ENCODE peak calls at places on chromosome 5, in nine cellular contexts. D is IMR-90, V is body of pancreas, Z is lower leg skin, I is adrenal gland, C is NB4, J is uterus, X is endothelial cell of umbilical vein, B is spleen. M is an unnamed sample.

GRCh38 chr5:107840161-107840560 is 169.4 kb upstream of the EFNA5 start:
- DNase-seq in C (no peak), V (no peak), I (no peak), B (no peak), Z (no peak), J (no peak), D (no peak), X (no peak), M (no peak)

GRCh38 chr5:19733612-19734495 is 254.1 kb downstream of the CDH18 start:
- DNase-seq in B (peak), V (no peak), D (no peak), X (no peak), C (no peak), I (no peak), J (no peak), Z (no peak), M (no peak)

GRCh38 chr5:169803077-169803981 is 166.3 kb downstream of the DOCK2 start:
- DNase-seq in X (no peak), C (peak), J (peak), Z (no peak), B (no peak), V (peak), D (peak), I (no peak), M (no peak)

GRCh38 chr5:11617080-11617479 is 287.2 kb downstream of the CTNND2 start:
- DNase-seq in C (no peak), V (no peak), Z (no peak), J (no peak), D (no peak), B (no peak), X (no peak), I (no peak), M (no peak)

GRCh38 chr5:81826128-81826527 is 75.2 kb upstream of the SSBP2 start:
- DNase-seq in C (no peak), V (no peak), D (peak), J (no peak), B (no peak), I (no peak), X (no peak), Z (no peak), M (no peak)

GRCh38 chr5:5473224-5473623 is 50.7 kb downstream of the ICE1 start:
- DNase-seq in B (no peak), X (no peak), D (peak), C (no peak), V (no peak), J (no peak), I (no peak), Z (no peak), M (no peak)

GRCh38 chr5:112344540-112344939 is 74.5 kb downstream of the EPB41L4A start:
- DNase-seq in B (no peak), D (no peak), I (no peak), V (no peak), C (no peak), Z (no peak), X (no peak), J (no peak), M (no peak)

GRCh38 chr5:126129431-126129830 is 293.8 kb upstream of the GRAMD2B start:
- DNase-seq in C (no peak), I (no peak), B (no peak), V (no peak), D (no peak), Z (no peak), X (no peak), J (no peak), M (no peak)

GRCh38 chr5:177440990-177441780 is 5.4 kb upstream of the PRR7 start:
- DNase-seq in I (no peak), Z (no peak), B (peak), J (no peak), X (no peak), D (no peak), C (no peak), V (no peak), M (no peak)

GRCh38 chr5:95184924-95185323 is 100.0 kb downstream of the MCTP1 start:
- DNase-seq in X (no peak), C (peak), Z (no peak), I (no peak), V (no peak), B (no peak), D (no peak), J (no peak), M (no peak)

GRCh38 chr5:153099328-153099727 is 391.1 kb upstream of the GRIA1 start:
- DNase-seq in V (no peak), D (no peak), Z (no peak), I (no peak), B (no peak), J (no peak), X (no peak), C (no peak), M (no peak)

GRCh38 chr5:59042683-59043082 is 459.8 kb downstream of the RAB3C start:
- DNase-seq in X (no peak), V (no peak), I (no peak), D (no peak), J (no peak), B (no peak), C (peak), Z (no peak), M (no peak)

GRCh38 chr5:50709471-50709870 is 43.0 kb downstream of the PARP8 start:
- DNase-seq in B (no peak), J (no peak), X (no peak), I (no peak), V (no peak), C (peak), Z (no peak), D (peak), M (no peak)

GRCh38 chr5:79181419-79182022 is 54.4 kb upstream of the JMY start:
- DNase-seq in I (no peak), J (no peak), X (no peak), Z (no peak), C (peak), D (no peak), B (no peak), V (no peak), M (no peak)

GRCh38 chr5:40483316-40483715 is 196.4 kb upstream of the PTGER4 start:
- DNase-seq in D (no peak), V (no peak), I (no peak), B (no peak), Z (no peak), C (no peak), J (no peak), X (no peak), M (no peak)

GRCh38 chr5:122153230-122153629 is 23.9 kb downstream of the ZNF474 start:
- DNase-seq in Z (no peak), C (no peak), D (peak), V (no peak), X (no peak), J (no peak), B (no peak), I (no peak), M (no peak)

GRCh38 chr5:107704686-107705389 is 34.1 kb upstream of the EFNA5 start:
- DNase-seq in X (no peak), Z (no peak), C (no peak), I (no peak), D (no peak), B (no peak), J (no peak), V (no peak), M (no peak)

GRCh38 chr5:149959406-149960236 is 937 bp upstream of the SLC26A2 start:
- DNase-seq in D (peak), B (no peak), X (peak), Z (no peak), V (peak), J (no peak), I (peak), C (peak), M (peak)

GRCh38 chr5:126544087-126544740 is 50.8 kb downstream of the ALDH7A1 start:
- DNase-seq in J (no peak), V (peak), C (peak), D (peak), B (no peak), I (peak), Z (no peak), X (peak), M (no peak)

GRCh38 chr5:75678155-75678554 is 39.1 kb downstream of the POC5 start:
- DNase-seq in I (no peak), Z (no peak), J (no peak), D (no peak), V (no peak), C (no peak), X (no peak), B (no peak), M (no peak)

GRCh38 chr5:162768962-162769464 is 668.4 kb upstream of the CCNG1 start:
- DNase-seq in J (no peak), B (no peak), D (no peak), C (peak), Z (no peak), X (no peak), I (no peak), V (no peak), M (peak)

GRCh38 chr5:134524826-134525686 is at the start of gene JADE2:
- DNase-seq in I (peak), C (peak), X (peak), V (peak), B (peak), D (peak), J (peak), Z (peak), M (no peak)

GRCh38 chr5:143456952-143457547 is 53.6 kb upstream of the NR3C1 start:
- DNase-seq in B (no peak), D (peak), J (no peak), Z (no peak), I (no peak), X (peak), V (no peak), C (no peak), M (no peak)

GRCh38 chr5:3517331-3517730 is 78.3 kb upstream of the IRX1 start:
- DNase-seq in B (no peak), C (no peak), V (no peak), J (no peak), D (no peak), I (no peak), X (no peak), Z (peak), M (no peak)

GRCh38 chr5:132429451-132430440 is 60.2 kb downstream of the SLC22A5 start:
- DNase-seq in B (no peak), Z (peak), J (no peak), X (no peak), I (no peak), D (no peak), C (no peak), V (no peak), M (no peak)

GRCh38 chr5:52693279-52693678 is 94.4 kb upstream of the ITGA1 start:
- DNase-seq in V (peak), B (peak), J (peak), C (peak), D (peak), X (peak), Z (no peak), I (peak), M (no peak)

GRCh38 chr5:142235870-142236672 is 88.8 kb downstream of the SPRY4 start:
- DNase-seq in Z (no peak), X (no peak), C (no peak), J (no peak), D (no peak), B (no peak), I (no peak), V (no peak), M (no peak)

GRCh38 chr5:7837401-7837800 is 13.5 kb downstream of the CFAP90 start:
- DNase-seq in B (no peak), J (no peak), V (no peak), X (no peak), D (no peak), C (no peak), Z (no peak), I (no peak), M (no peak)

GRCh38 chr5:30764704-30765103 is 428.8 kb upstream of the CDH6 start:
- DNase-seq in V (no peak), I (no peak), X (no peak), C (no peak), D (peak), J (no peak), B (no peak), Z (no peak), M (no peak)

GRCh38 chr5:150625164-150625535 is 15.3 kb upstream of the SYNPO start:
- DNase-seq in D (no peak), X (no peak), B (peak), V (no peak), I (peak), C (no peak), Z (no peak), J (peak), M (no peak)

GRCh38 chr5:427415-428087 is 15.4 kb upstream of the EXOC3 start:
- DNase-seq in B (peak), V (no peak), D (no peak), I (no peak), X (no peak), C (no peak), Z (peak), J (no peak), M (no peak)
- TF ChIP-seq POLR2A in B (no peak), V (no peak), D (no peak), I (no peak), X (no peak), C (no peak), Z (no peak), J (no peak), M (no peak)

DNA sequence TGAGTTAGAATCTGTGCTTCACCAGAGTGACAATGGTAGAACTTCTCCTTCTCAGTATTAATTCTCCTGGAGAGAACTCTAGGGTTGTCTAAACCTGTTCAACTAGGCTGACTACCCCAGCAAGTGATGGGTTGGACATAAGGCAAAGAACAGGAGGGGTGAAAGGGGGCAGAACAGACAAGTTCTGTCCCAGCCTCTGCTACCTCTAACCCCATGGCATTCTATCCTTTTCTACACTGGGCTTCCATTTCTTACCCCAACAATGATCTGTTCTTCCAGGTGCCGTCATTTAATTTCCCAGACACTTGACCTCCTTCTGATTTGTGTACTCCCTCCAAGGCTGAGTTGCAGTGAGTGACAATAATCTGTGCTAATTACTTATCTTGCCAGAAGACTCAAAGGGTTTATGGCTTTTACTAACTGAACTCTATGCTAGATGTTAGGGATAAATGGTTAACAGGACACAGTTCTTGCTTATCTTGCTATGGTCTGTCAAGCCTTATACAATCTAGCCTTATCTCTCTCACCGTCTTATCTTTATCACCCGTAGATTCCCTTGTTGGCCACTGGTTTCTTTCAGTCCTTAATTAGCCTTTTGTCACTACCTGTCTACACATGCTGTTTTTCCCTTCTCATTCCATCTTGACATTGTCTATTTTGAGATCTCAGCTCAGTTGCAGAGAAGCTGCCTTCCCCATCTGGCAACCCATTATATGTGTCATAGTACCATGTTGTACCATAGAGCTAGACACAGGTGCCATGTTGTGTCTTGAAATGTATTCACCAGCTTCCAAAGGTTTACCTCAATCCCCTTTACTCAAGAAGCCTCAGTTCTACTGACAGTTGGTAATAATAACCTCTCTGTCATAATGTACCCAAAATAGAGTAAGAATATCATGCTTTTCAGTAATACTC is 10.0 kb upstream of the MATR3 start:
- DNase-seq in Z (no peak), C (no peak), B (no peak), V (no peak), X (no peak), D (no peak), I (no peak), J (no peak), M (no peak)
- TF ChIP-seq POLR2A in Z (no peak), C (no peak), B (no peak), V (no peak), X (no peak), D (no peak), I (no peak), J (no peak), M (no peak)

DNA sequence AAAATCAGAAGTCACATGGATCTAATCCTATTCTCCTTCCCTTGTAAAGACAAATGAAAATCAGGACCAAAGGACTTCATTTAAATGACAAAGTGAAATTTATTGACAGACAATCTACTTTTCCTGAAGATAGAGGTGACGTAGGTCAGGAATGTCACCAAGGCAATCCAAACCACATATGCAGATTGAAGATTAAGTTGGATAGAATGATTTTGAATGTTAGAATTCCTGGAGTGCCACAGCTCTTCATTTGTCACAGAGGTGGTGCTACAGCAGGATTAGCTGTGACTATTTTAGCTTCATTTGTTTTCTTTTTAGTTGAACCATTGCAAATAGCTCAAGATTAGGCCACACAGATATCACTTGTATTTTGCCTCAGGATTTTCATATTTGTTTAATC is 736.0 kb upstream of the ARRDC3 start:
- DNase-seq in X (no peak), V (no peak), Z (no peak), I (no peak), D (no peak), B (no peak), J (no peak), C (no peak), M (no peak)
- TF ChIP-seq POLR2A in X (no peak), V (no peak), Z (no peak), I (no peak), D (no peak), B (no peak), J (no peak), C (no peak), M (no peak)

GRCh38 chr5:164501344-164501743 is 995.9 kb downstream of the MAT2B start:
- DNase-seq in B (no peak), I (no peak), V (no peak), J (no peak), X (no peak), Z (no peak), C (no peak), D (no peak), M (no peak)

GRCh38 chr5:164497665-164498064 is 992.2 kb downstream of the MAT2B start:
- DNase-seq in V (no peak), J (no peak), D (no peak), B (no peak), I (no peak), Z (no peak), X (no peak), C (no peak), M (no peak)

GRCh38 chr5:164504141-164504772 is 998.8 kb downstream of the MAT2B start:
- DNase-seq in I (peak), C (peak), B (no peak), D (peak), V (peak), J (no peak), X (peak), Z (no peak), M (peak)

GRCh38 chr5:164498393-164498792 is 993.0 kb downstream of the MAT2B start:
- DNase-seq in B (no peak), J (no peak), X (no peak), D (no peak), C (no peak), Z (no peak), V (no peak), I (no peak), M (no peak)

GRCh38 chr5:164500856-164501255 is 995.4 kb downstream of the MAT2B start:
- DNase-seq in C (no peak), X (no peak), I (no peak), B (no peak), J (no peak), D (no peak), Z (no peak), V (no peak), M (no peak)
- TF ChIP-seq POLR2A in C (no peak), X (no peak), I (no peak), B (no peak), J (no peak), D (no peak), Z (no peak), V (no peak), M (no peak)